ENCODE peak calls at places on chromosomes 12 and 14, in seven cellular contexts. Q is NCI-H2081; H is SK-N-MC; P is activated CD4-positive, alpha-beta T cell treated with anti-CD3 and anti-CD28 coated beads, Interleukin-2, amount 50 U/mL, for 24 hours; G is iPS-NIHi11; F is GM12865; E is B cell. T is an unnamed sample.

GRCh38 chr12:105825141-105825540 is 313.6 kb downstream of the NUAK1 start:
- DNase-seq in E (no peak), Q (no peak), H (no peak), G (no peak), P (no peak), F (no peak), T (no peak)

GRCh38 chr14:97458302-97459137 is 661.3 kb downstream of the VRK1 start:
- DNase-seq in E (peak; percentile 11), P (peak; percentile 62), G (peak; percentile 75), H (no peak), Q (no peak), F (peak; percentile 63), T (no peak)

GRCh38 chr14:93115920-93116675 is at the start of gene ITPK1:
- DNase-seq in E (peak; percentile 84), Q (peak; percentile 73), F (peak; percentile 80), P (peak; percentile 37), H (no peak), G (peak; percentile 87), T (peak; percentile 50)

GRCh38 chr12:8035440-8036010 is 3.0 kb downstream of the FOXJ2 start:
- DNase-seq in G (no peak), Q (no peak), P (no peak), E (no peak), H (no peak), F (no peak), T (no peak)

GRCh38 chr14:33532581-33532980 is 418.3 kb downstream of the EGLN3 start:
- DNase-seq in G (no peak), H (no peak), E (no peak), P (no peak), F (no peak), Q (no peak), T (no peak)

GRCh38 chr12:43106355-43106754 is 445.6 kb downstream of the ADAMTS20 start:
- DNase-seq in F (no peak), P (no peak), Q (no peak), E (no peak), H (no peak), G (no peak), T (no peak)

GRCh38 chr14:89654998-89655397 is 238.0 kb upstream of the FOXN3 start:
- DNase-seq in Q (peak; percentile 68), E (no peak), G (no peak), P (no peak), H (no peak), F (no peak), T (no peak)

GRCh38 chr14:88974991-88975835 is 150.8 kb downstream of the TTC8 start:
- DNase-seq in F (no peak), H (no peak), G (no peak), Q (no peak), P (no peak), E (no peak), T (no peak)

GRCh38 chr14:30994681-30995620 is 30.5 kb upstream of the AP4S1 start:
- DNase-seq in G (no peak), P (no peak), F (peak; percentile 46), H (no peak), E (no peak), Q (no peak), T (no peak)

GRCh38 chr12:50734409-50735263 is 29.3 kb upstream of the ATF1 start:
- DNase-seq in H (peak; percentile 16), E (peak; percentile 33), P (no peak), Q (peak; percentile 35), G (peak; percentile 66), F (peak; percentile 43), T (no peak)

GRCh38 chr12:4719821-4720636 is at the start of gene GALNT8:
- DNase-seq in Q (no peak), H (no peak), F (no peak), P (no peak), G (no peak), E (no peak), T (no peak)

T was measured in mesothelial cell of epicardium.